ENCODE peak calls at places on chromosome 11, in six cellular contexts. T is naive B cell, K is HT1080, H is fibroblast of lung, R is GOT3, W is lower leg skin. S is an unnamed sample.

GRCh38 chr11:72102631-72102945 is 509 bp downstream of the LAMTOR1 start:
- DNase-seq in T (no peak), W (no peak), K (no peak), H (no peak), R (no peak), S (no peak)

GRCh38 chr11:76663912-76664440 is 6.6 kb downstream of the LRRC32 start:
- DNase-seq in H (no peak), T (no peak), R (no peak), K (no peak), W (no peak), S (no peak)

GRCh38 chr11:119222308-119222707 is 16.2 kb downstream of the CBL start:
- DNase-seq in T (no peak), R (no peak), K (no peak), W (no peak), H (peak; percentile 86), S (no peak)

GRCh38 chr11:130602700-130603584 is 154.5 kb downstream of the ADAMTS15 start:
- DNase-seq in R (no peak), K (no peak), W (no peak), T (no peak), H (no peak), S (no peak)

GRCh38 chr11:60743058-60743457 is 13.6 kb upstream of the MS4A15 start:
- DNase-seq in T (no peak), R (no peak), K (no peak), W (no peak), H (no peak), S (no peak)

GRCh38 chr11:44744160-44744559 is 17.4 kb downstream of the TSPAN18 start:
- DNase-seq in K (no peak), T (no peak), R (no peak), H (peak; percentile 26), W (no peak), S (no peak)

GRCh38 chr11:129041611-129042018 is 98.9 kb upstream of the TP53AIP1 start:
- DNase-seq in T (no peak), W (no peak), K (no peak), H (peak; percentile 54), R (no peak), S (no peak)

GRCh38 chr11:74257934-74258553 is 53.4 kb downstream of the P4HA3 start:
- DNase-seq in W (peak; percentile 25), K (no peak), T (no peak), H (peak; percentile 91), R (no peak), S (no peak)

GRCh38 chr11:69435161-69435990 is 46.1 kb upstream of the LINC01488 start:
- DNase-seq in K (no peak), T (no peak), W (no peak), R (no peak), H (no peak), S (no peak)

GRCh38 chr11:33195391-33196190 is 34.3 kb upstream of the CSTF3 start:
- DNase-seq in H (peak; percentile 28), K (no peak), W (no peak), R (no peak), T (no peak), S (no peak)

GRCh38 chr11:78406568-78407196 is 10.9 kb downstream of the GAB2 start:
- DNase-seq in K (no peak), R (no peak), H (no peak), W (no peak), T (no peak), S (no peak)

GRCh38 chr11:110093407-110094297 is 460 bp downstream of the ZC3H12C start:
- DNase-seq in W (peak; percentile 37), K (peak; percentile 50), T (peak; percentile 7), H (peak; percentile 80), R (no peak), S (peak; percentile 30)

GRCh38 chr11:3880724-3881123 is 25.3 kb downstream of the STIM1 start:
- DNase-seq in R (no peak), W (no peak), K (peak; percentile 83), T (peak; percentile 54), H (no peak), S (no peak)

GRCh38 chr11:101797335-101797734 is 117.5 kb upstream of the CEP126 start:
- DNase-seq in T (no peak), R (no peak), W (no peak), K (peak; percentile 40), H (peak; percentile 68), S (no peak)

GRCh38 chr11:66371627-66372415 is at the start of gene SLC29A2:
- DNase-seq in K (no peak), W (peak; percentile 23), H (no peak), T (peak; percentile 66), R (no peak), S (no peak)

GRCh38 chr11:27471588-27472397 is 797 bp downstream of the LGR4 start:
- DNase-seq in K (no peak), W (peak; percentile 37), R (no peak), T (peak; percentile 52), H (no peak), S (no peak)

GRCh38 chr11:107593941-107594340 is 3.0 kb downstream of the ELMOD1 start:
- DNase-seq in K (no peak), R (no peak), W (no peak), T (no peak), H (no peak), S (no peak)

GRCh38 chr11:65719887-65720236 is 736 bp downstream of the RNASEH2C start:
- DNase-seq in K (no peak), T (no peak), W (no peak), H (peak; percentile 34), R (no peak), S (peak; percentile 45)

GRCh38 chr11:83819936-83820549 is 533.9 kb upstream of the CCDC90B start:
- DNase-seq in K (peak; percentile 44), H (peak; percentile 84), T (peak; percentile 9), R (no peak), W (no peak), S (no peak)

GRCh38 chr11:68773521-68774187 is 22.3 kb upstream of the TESMIN start:
- DNase-seq in R (no peak), K (no peak), H (peak; percentile 99), W (no peak), T (no peak), S (no peak)

GRCh38 chr11:127044535-127044934 is 44.0 kb upstream of the KIRREL3 start:
- DNase-seq in T (no peak), K (no peak), W (no peak), R (no peak), H (no peak), S (no peak)

GRCh38 chr11:113174862-113175261 is 139.5 kb upstream of the TTC12 start:
- DNase-seq in R (no peak), K (no peak), W (no peak), T (no peak), H (no peak), S (no peak)

S was measured in T1000.